ENCODE peak calls at places on chromosome 7, in seven cellular contexts. W, L, Q, V, G, U and A are unnamed samples.

GRCh38 chr7:2164646-2165045 is 68.1 kb downstream of the MAD1L1 start:
- DNase-seq in W (no peak), L (no peak), Q (no peak), V (no peak), G (no peak), U (no peak), A (no peak)

GRCh38 chr7:138849701-138850100 is 51.7 kb upstream of the ATP6V0A4 start:
- DNase-seq in W (no peak), L (no peak), Q (no peak), V (no peak), G (no peak), U (no peak), A (no peak)

GRCh38 chr7:57344957-57345356 is 105.0 kb upstream of the ZNF716 start:
- DNase-seq in W (no peak), L (no peak), Q (no peak), V (no peak), G (peak), U (no peak), A (no peak)

GRCh38 chr7:148049068-148049467 is 541.5 kb upstream of the C7orf33 start:
- DNase-seq in W (no peak), L (no peak), Q (no peak), V (no peak), G (no peak), U (no peak), A (no peak)

GRCh38 chr7:68038621-68039314 is 1042.1 kb downstream of the TYW1 start:
- DNase-seq in W (peak), L (no peak), Q (no peak), V (no peak), G (no peak), U (no peak), A (no peak)

GRCh38 chr7:115230882-115231508 is 309.1 kb downstream of the MDFIC start:
- DNase-seq in W (peak), L (no peak), Q (peak), V (no peak), G (no peak), U (no peak), A (no peak)

GRCh38 chr7:75870557-75870956 is 8.3 kb upstream of the RHBDD2 start:
- DNase-seq in W (no peak), L (no peak), Q (no peak), V (no peak), G (no peak), U (no peak), A (no peak)

GRCh38 chr7:153524070-153524601 is 528.1 kb upstream of the DPP6 start:
- DNase-seq in W (no peak), L (no peak), Q (no peak), V (peak), G (no peak), U (no peak), A (peak)

GRCh38 chr7:87564290-87564963 is 36.3 kb downstream of the ABCB1 start:
- DNase-seq in W (peak), L (no peak), Q (no peak), V (peak), G (no peak), U (no peak), A (peak)

GRCh38 chr7:17090751-17091150 is 207.7 kb upstream of the AHR start:
- DNase-seq in W (no peak), L (no peak), Q (no peak), V (no peak), G (no peak), U (no peak), A (no peak)
- TF ChIP-seq CTCF in W (no peak), L (no peak), Q (no peak), V (no peak), G (no peak), U (no peak), A (no peak)

GRCh38 chr7:150377116-150377979 is 1.8 kb upstream of the ZNF775 start:
- DNase-seq in W (no peak), L (no peak), Q (no peak), V (no peak), G (no peak), U (no peak), A (peak)
- TF ChIP-seq POLR2A in W (no peak), L (no peak), Q (no peak), V (no peak), G (no peak), U (no peak), A (peak)

GRCh38 chr7:132618271-132618955 is 42.1 kb upstream of the PLXNA4 start:
- DNase-seq in W (no peak), L (no peak), Q (no peak), V (no peak), G (no peak), U (no peak), A (no peak)

GRCh38 chr7:132611056-132611455 is 34.8 kb upstream of the PLXNA4 start:
- DNase-seq in W (no peak), L (no peak), Q (no peak), V (no peak), G (no peak), U (no peak), A (no peak)

GRCh38 chr7:132613737-132614136 is 37.5 kb upstream of the PLXNA4 start:
- DNase-seq in W (no peak), L (no peak), Q (no peak), V (no peak), G (no peak), U (no peak), A (no peak)

GRCh38 chr7:132618956-132619305 is 42.7 kb upstream of the PLXNA4 start:
- DNase-seq in W (no peak), L (no peak), Q (no peak), V (no peak), G (no peak), U (no peak), A (no peak)

GRCh38 chr7:132614428-132615076 is 38.3 kb upstream of the PLXNA4 start:
- DNase-seq in W (no peak), L (no peak), Q (peak), V (peak), G (peak), U (peak), A (peak)
- TF ChIP-seq CTCF in W (no peak), L (no peak), Q (no peak), V (no peak), G (no peak), U (no peak), A (no peak)

GRCh38 chr7:151349507-151349853 is 7.9 kb downstream of the NUB1 start:
- DNase-seq in W (no peak), L (no peak), Q (no peak), V (no peak), G (no peak), U (no peak), A (peak)
- TF ChIP-seq POLR2A in W (no peak), L (no peak), Q (no peak), V (no peak), G (no peak), U (no peak), A (no peak)

GRCh38 chr7:156128496-156128895 is 316.2 kb upstream of the SHH start:
- DNase-seq in W (no peak), L (no peak), Q (no peak), V (no peak), G (no peak), U (no peak), A (no peak)
- TF ChIP-seq CTCF in W (no peak), L (no peak), Q (no peak), V (no peak), G (no peak), U (no peak), A (no peak)

GRCh38 chr7:66740302-66740979 is at the start of gene RABGEF1:
- DNase-seq in W (peak), L (peak), Q (peak), V (peak), G (peak), U (peak), A (peak)
- TF ChIP-seq POLR2A in W (peak), L (peak), Q (peak), V (peak), G (peak), U (peak), A (peak)

GRCh38 chr7:30231271-30231670 is 53.1 kb upstream of the ZNRF2 start:
- DNase-seq in W (peak), L (no peak), Q (no peak), V (no peak), G (no peak), U (no peak), A (no peak)

GRCh38 chr7:30225863-30226361 is 58.5 kb upstream of the ZNRF2 start:
- DNase-seq in W (no peak), L (peak), Q (peak), V (peak), G (peak), U (peak), A (peak)

GRCh38 chr7:30222519-30223213 is 61.7 kb upstream of the ZNRF2 start:
- DNase-seq in W (no peak), L (no peak), Q (no peak), V (no peak), G (no peak), U (no peak), A (no peak)

GRCh38 chr7:30224511-30225031 is 59.8 kb upstream of the ZNRF2 start:
- DNase-seq in W (no peak), L (no peak), Q (no peak), V (no peak), G (no peak), U (no peak), A (no peak)

DNA sequence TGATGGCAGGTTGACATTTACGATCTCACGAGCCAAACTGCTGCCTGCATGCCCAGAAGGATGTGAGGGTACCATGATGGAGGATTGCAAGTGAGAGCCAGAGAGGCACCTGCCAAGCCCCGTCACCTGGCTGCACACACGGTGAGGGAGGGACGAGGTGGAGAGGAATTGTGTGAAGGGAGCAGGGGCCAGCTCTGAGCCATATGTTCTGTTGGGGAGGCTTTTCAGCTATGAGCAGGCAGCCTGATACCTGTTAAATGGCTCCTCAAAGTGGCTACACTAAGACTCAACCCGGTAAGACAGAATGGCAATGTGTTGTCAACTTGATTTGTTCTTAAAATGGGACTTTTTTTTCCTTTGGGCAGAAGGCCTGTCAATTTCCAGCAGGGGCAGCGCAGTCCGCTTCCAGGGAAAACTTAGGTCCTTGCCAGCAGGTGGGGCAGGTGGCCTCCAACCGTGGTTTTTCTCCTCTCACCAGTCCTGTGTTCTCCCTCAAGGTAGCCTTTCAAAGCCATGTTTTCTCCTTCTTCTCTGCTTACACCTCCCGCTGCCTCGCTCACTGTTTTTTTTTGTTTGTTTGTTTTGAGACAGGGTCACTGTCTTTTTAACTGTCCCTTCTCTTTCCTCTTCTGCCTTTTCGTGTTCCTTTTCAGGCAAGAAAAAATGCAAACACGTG is 57.7 kb upstream of the ZNRF2 start:
- DNase-seq in W (peak), L (no peak), Q (no peak), V (no peak), G (peak), U (no peak), A (peak)
- TF ChIP-seq CTCF in W (peak), L (no peak), Q (no peak), V (no peak), G (no peak), U (no peak), A (no peak)